ENCODE peak calls at places on chromosomes 7 and 10, in seven cellular contexts. T, O, C, G, K, D and V are unnamed samples.

GRCh38 chr10:110151871-110152270 is 55.5 kb upstream of the MXI1 start:
- DNase-seq in T (no peak), O (no peak), C (peak; percentile 44), G (no peak), K (no peak), D (no peak), V (no peak)

GRCh38 chr7:922334-923107 is 32.0 kb downstream of the ADAP1 start:
- DNase-seq in T (peak; percentile 25), O (peak; percentile 56), C (peak; percentile 30), G (no peak), K (no peak), D (no peak), V (peak; percentile 3)

GRCh38 chr10:6142644-6143043 is 53.8 kb downstream of the RBM17 start:
- DNase-seq in T (no peak), O (no peak), C (no peak), G (no peak), K (no peak), D (no peak), V (no peak)

GRCh38 chr7:14714161-14714728 is 188.3 kb downstream of the DGKB start:
- DNase-seq in T (no peak), O (no peak), C (no peak), G (no peak), K (no peak), D (no peak), V (no peak)

GRCh38 chr7:101677421-101678137 is 48.5 kb upstream of the MYL10 start:
- DNase-seq in T (no peak), O (no peak), C (no peak), G (no peak), K (peak; percentile 26), D (no peak), V (no peak)

GRCh38 chr7:37901890-37902524 is 14.6 kb downstream of the SFRP4 start:
- DNase-seq in T (no peak), O (no peak), C (no peak), G (no peak), K (no peak), D (no peak), V (no peak)

GRCh38 chr7:101100858-101101847 is 15.9 kb downstream of the TRIM56 start:
- DNase-seq in T (peak; percentile 19), O (no peak), C (no peak), G (no peak), K (no peak), D (no peak), V (no peak)

GRCh38 chr10:21981118-21981517 is 22.4 kb downstream of the DNAJC1 start:
- DNase-seq in T (no peak), O (no peak), C (no peak), G (no peak), K (no peak), D (no peak), V (no peak)

DNA sequence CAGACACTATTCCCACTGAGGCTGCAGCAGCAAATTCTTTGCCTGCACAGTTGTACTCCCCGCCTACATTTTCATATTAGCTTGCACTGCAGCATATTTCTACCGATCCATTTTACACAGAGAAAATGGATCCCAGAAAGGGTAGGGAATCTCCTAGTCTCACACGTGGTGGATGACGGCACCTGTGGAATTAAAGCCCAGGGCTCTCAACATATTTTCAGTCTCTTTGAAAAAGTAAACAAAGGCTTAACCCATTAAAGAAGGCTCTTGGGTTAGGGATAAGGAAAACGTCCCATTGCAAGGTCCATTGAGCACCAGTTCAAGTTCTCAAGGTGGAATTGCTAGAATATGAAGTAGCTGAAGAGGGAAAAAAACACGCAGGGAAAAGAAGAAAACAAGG is 49.4 kb upstream of the FOXI2 start:
- DNase-seq in T (no peak), O (no peak), C (no peak), G (no peak), K (no peak), D (no peak), V (no peak)
- TF ChIP-seq CTCF in T (no peak), O (no peak), C (no peak), G (no peak), K (no peak), D (no peak), V (no peak)

DNA sequence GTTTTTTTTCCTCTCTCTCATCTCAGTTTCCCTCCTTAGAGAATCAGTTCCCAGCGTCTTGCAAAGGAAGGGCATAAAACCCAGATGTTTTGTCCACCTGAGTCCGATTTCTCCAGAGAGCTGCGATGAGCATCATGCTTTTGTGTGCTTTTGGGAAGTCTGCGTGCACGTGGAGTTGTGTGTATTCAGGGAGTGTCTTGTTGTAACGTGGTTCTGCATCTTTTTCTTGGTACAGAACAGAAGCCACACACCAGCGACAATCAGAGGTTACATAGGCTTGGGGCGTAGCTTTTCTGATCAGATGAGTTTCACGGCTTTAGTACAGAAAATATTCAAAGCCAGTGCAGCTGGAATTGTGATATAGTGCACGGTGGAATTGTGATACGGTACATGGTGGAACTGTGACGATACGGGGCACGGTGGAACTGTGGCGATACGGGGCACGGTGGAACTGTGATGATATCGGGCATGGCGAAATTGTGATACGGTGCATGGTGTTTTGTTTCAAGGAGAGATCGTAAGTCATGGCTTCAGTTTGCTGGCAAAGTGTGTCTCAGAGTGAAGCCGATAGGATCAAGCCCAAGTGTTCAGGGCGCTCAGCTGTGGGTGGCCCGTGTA is 32.8 kb downstream of the FOXK1 start:
- DNase-seq in T (peak; percentile 70), O (no peak), C (no peak), G (no peak), K (no peak), D (no peak), V (no peak)
- H3K4me3 ChIP-seq in T (peak overlapping the region; percentile 54), O (no peak overlapping the region), C (no peak overlapping the region), G (no peak overlapping the region), K (no peak overlapping the region), D (no peak overlapping the region), V (no peak overlapping the region)

GRCh38 chr7:3301831-3302618 is 973 bp downstream of the SDK1 start:
- DNase-seq in T (no peak), O (peak; percentile 70), C (peak; percentile 74), G (peak; percentile 65), K (peak; percentile 71), D (no peak), V (no peak)

GRCh38 chr7:3301472-3301778 is 373 bp downstream of the SDK1 start:
- DNase-seq in T (no peak), O (no peak), C (no peak), G (no peak), K (no peak), D (no peak), V (no peak)

GRCh38 chr7:3300221-3300650 is 816 bp upstream of the SDK1 start:
- DNase-seq in T (peak; percentile 56), O (no peak), C (peak; percentile 73), G (peak; percentile 47), K (peak; percentile 48), D (no peak), V (no peak)

GRCh38 chr7:3302681-3303320 is 1.7 kb downstream of the SDK1 start:
- DNase-seq in T (no peak), O (no peak), C (no peak), G (no peak), K (no peak), D (no peak), V (no peak)

DNA sequence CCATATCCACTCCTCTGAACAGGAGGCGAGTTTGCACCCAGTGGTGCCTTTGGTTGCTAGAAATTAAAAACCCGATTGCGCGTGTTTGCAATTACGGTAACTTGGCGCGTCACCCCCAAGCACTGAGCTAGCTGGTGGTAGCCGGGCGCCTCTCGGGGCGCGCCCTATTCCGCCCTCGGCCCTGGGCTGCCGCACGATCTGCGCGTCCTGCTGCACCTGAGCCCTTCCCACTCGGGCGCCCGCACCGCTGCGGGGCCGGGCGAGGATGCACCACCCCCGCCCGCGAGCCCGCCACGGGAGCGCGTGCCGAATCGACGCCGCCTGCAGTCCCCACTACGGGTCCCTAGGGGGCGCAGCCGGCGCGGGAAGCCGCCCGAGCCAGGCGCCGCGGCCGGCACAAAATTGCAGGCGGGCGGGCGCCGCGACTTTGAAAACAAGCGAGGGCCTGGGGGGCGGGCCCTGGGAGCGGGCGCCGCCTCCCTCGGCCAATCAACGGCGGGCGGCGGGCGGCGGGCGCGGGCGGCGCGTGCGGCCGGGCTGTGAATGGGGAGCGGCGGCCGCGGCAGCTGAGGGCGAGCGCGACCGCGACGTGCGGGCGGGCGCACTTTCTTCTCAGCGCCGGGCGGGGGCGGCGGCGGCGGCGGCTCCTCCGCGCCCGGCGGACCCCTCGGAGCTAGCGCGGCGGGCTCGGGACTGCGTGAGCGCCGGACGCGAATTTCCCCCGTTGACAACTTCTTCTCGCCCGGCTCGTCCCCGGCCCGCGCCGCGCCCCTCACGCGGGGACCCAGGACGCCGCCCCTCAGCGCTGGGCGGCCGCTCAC is at the start of gene SDK1:
- DNase-seq in T (peak; percentile 96), O (peak; percentile 96), C (peak; percentile 96), G (peak; percentile 97), K (peak; percentile 92), D (peak; percentile 92), V (peak; percentile 95)
- H3K27ac ChIP-seq in T (no peak within 1 kb of the TSS), O (peak within 1 kb of the TSS; percentile 82), C (no peak within 1 kb of the TSS), G (peak within 1 kb of the TSS; percentile 17), K (no peak within 1 kb of the TSS), D (no peak within 1 kb of the TSS), V (peak within 1 kb of the TSS; percentile 66)

GRCh38 chr7:25093268-25093802 is 31.7 kb downstream of the CYCS start:
- DNase-seq in T (peak; percentile 73), O (no peak), C (peak; percentile 96), G (peak; percentile 85), K (peak; percentile 93), D (peak; percentile 86), V (peak; percentile 77)
- TF ChIP-seq CTCF in T (peak; percentile 55), O (peak; percentile 38), C (peak; percentile 90), G (peak; percentile 73), K (peak; percentile 89), D (peak; percentile 97), V (peak; percentile 60)